ENCODE peak calls at places on chromosomes 6 and 20, in five cellular contexts. One of them, this sample, is unnamed.
A peak's percentile ranks its signal among the peaks of the same experiment; 100 is the strongest.

GRCh38 chr6:107154131-107154906 is 39.0 kb upstream of the BEND3 start:
- DNase-seq in endodermal cell: peak; percentile 78
- DNase-seq in fibroblast of lung: no peak
- DNase-seq in mesendoderm: peak; percentile 96
- DNase-seq in GM12878: no peak
- DNase-seq in this sample: peak; percentile 39

GRCh38 chr20:61500791-61501321 is 248.8 kb downstream of the CDH4 start:
- DNase-seq in endodermal cell: no peak
- DNase-seq in fibroblast of lung: peak; percentile 14
- DNase-seq in mesendoderm: peak; percentile 96
- DNase-seq in GM12878: no peak
- DNase-seq in this sample: no peak

GRCh38 chr20:40960101-40960500 is 68.5 kb upstream of the TOP1 start:
- DNase-seq in endodermal cell: no peak
- DNase-seq in fibroblast of lung: no peak
- DNase-seq in mesendoderm: no peak
- DNase-seq in GM12878: no peak
- DNase-seq in this sample: peak; percentile 6

GRCh38 chr20:49668181-49668877 is 45.3 kb downstream of the B4GALT5 start:
- DNase-seq in endodermal cell: no peak
- DNase-seq in fibroblast of lung: no peak
- DNase-seq in mesendoderm: no peak
- DNase-seq in GM12878: peak; percentile 96
- DNase-seq in this sample: no peak

GRCh38 chr6:105179244-105180065 is at the start of gene POPDC3:
- DNase-seq in endodermal cell: peak; percentile 89
- DNase-seq in fibroblast of lung: peak; percentile 28
- DNase-seq in mesendoderm: peak; percentile 69
- DNase-seq in GM12878: no peak
- DNase-seq in this sample: no peak

GRCh38 chr6:32982084-32982701 is 13.8 kb downstream of the BRD2 start:
- DNase-seq in endodermal cell: no peak
- DNase-seq in fibroblast of lung: no peak
- DNase-seq in mesendoderm: no peak
- DNase-seq in GM12878: no peak
- DNase-seq in this sample: no peak

GRCh38 chr6:163405412-163406309 is 8.9 kb upstream of the QKI start:
- DNase-seq in endodermal cell: peak; percentile 62
- DNase-seq in fibroblast of lung: no peak
- DNase-seq in mesendoderm: no peak
- DNase-seq in GM12878: no peak
- DNase-seq in this sample: peak; percentile 37

GRCh38 chr6:99790679-99791078 is 184.0 kb downstream of the PRDM13 start:
- DNase-seq in endodermal cell: no peak
- DNase-seq in fibroblast of lung: no peak
- DNase-seq in mesendoderm: no peak
- DNase-seq in GM12878: no peak
- DNase-seq in this sample: no peak

GRCh38 chr20:57066126-57066900 is 200.1 kb downstream of the BMP7 start:
- DNase-seq in endodermal cell: no peak
- DNase-seq in fibroblast of lung: no peak
- DNase-seq in mesendoderm: no peak
- DNase-seq in GM12878: no peak
- DNase-seq in this sample: no peak

GRCh38 chr6:39496951-39497350 is 174.4 kb upstream of the KCNK16 start:
- DNase-seq in endodermal cell: no peak
- DNase-seq in fibroblast of lung: peak; percentile 93
- DNase-seq in mesendoderm: no peak
- DNase-seq in GM12878: no peak
- DNase-seq in this sample: peak; percentile 34

GRCh38 chr6:97812940-97813339 is 529.9 kb upstream of the MMS22L start:
- DNase-seq in endodermal cell: no peak
- DNase-seq in fibroblast of lung: no peak
- DNase-seq in mesendoderm: peak; percentile 78
- DNase-seq in GM12878: no peak
- DNase-seq in this sample: no peak

GRCh38 chr6:1906625-1907024 is 296.9 kb downstream of the FOXC1 start:
- DNase-seq in endodermal cell: peak; percentile 59
- DNase-seq in fibroblast of lung: no peak
- DNase-seq in mesendoderm: no peak
- DNase-seq in GM12878: no peak
- DNase-seq in this sample: no peak

GRCh38 chr20:4973330-4974097 is 27.8 kb downstream of the SLC23A2 start:
- DNase-seq in endodermal cell: no peak
- DNase-seq in fibroblast of lung: peak; percentile 87
- DNase-seq in mesendoderm: no peak
- DNase-seq in GM12878: peak; percentile 85
- DNase-seq in this sample: peak; percentile 26

GRCh38 chr6:16544521-16544920 is 216.7 kb downstream of the ATXN1 start:
- DNase-seq in endodermal cell: no peak
- DNase-seq in fibroblast of lung: no peak
- DNase-seq in mesendoderm: no peak
- DNase-seq in GM12878: no peak
- DNase-seq in this sample: no peak
- H3K27ac ChIP-seq in endodermal cell: peak overlapping the region; percentile 61
- H3K27ac ChIP-seq in fibroblast of lung: no peak overlapping the region
- H3K27ac ChIP-seq in mesendoderm: no peak overlapping the region
- H3K27ac ChIP-seq in GM12878: no peak overlapping the region
- H3K27ac ChIP-seq in this sample: no peak overlapping the region

GRCh38 chr6:136753624-136754023 is 38.7 kb downstream of the MAP3K5 start:
- DNase-seq in endodermal cell: peak; percentile 42
- DNase-seq in fibroblast of lung: no peak
- DNase-seq in mesendoderm: no peak
- DNase-seq in GM12878: no peak
- DNase-seq in this sample: no peak

GRCh38 chr6:136750821-136751220 is 41.5 kb downstream of the MAP3K5 start:
- DNase-seq in endodermal cell: no peak
- DNase-seq in fibroblast of lung: no peak
- DNase-seq in mesendoderm: no peak
- DNase-seq in GM12878: no peak
- DNase-seq in this sample: no peak

GRCh38 chr6:136751478-136751956 is 40.8 kb downstream of the MAP3K5 start:
- DNase-seq in endodermal cell: peak; percentile 17
- DNase-seq in fibroblast of lung: no peak
- DNase-seq in mesendoderm: no peak
- DNase-seq in GM12878: peak; percentile 94
- DNase-seq in this sample: peak; percentile 45

GRCh38 chr6:136752554-136752953 is 39.7 kb downstream of the MAP3K5 start:
- DNase-seq in endodermal cell: peak; percentile 66
- DNase-seq in fibroblast of lung: no peak
- DNase-seq in mesendoderm: peak; percentile 46
- DNase-seq in GM12878: no peak
- DNase-seq in this sample: peak; percentile 65

GRCh38 chr6:136751991-136752390 is 40.3 kb downstream of the MAP3K5 start:
- DNase-seq in endodermal cell: peak; percentile 12
- DNase-seq in fibroblast of lung: no peak
- DNase-seq in mesendoderm: no peak
- DNase-seq in GM12878: no peak
- DNase-seq in this sample: peak; percentile 19
- H3K4me3 ChIP-seq in endodermal cell: no peak overlapping the region
- H3K4me3 ChIP-seq in fibroblast of lung: no peak overlapping the region
- H3K4me3 ChIP-seq in mesendoderm: no peak overlapping the region
- H3K4me3 ChIP-seq in GM12878: peak overlapping the region; percentile 19
- H3K4me3 ChIP-seq in this sample: no peak overlapping the region

GRCh38 chr6:144149558-144149893 is 791 bp upstream of the STX11 start:
- DNase-seq in endodermal cell: no peak
- DNase-seq in fibroblast of lung: no peak
- DNase-seq in mesendoderm: no peak
- DNase-seq in GM12878: no peak
- DNase-seq in this sample: peak; percentile 23
- H3K9ac ChIP-seq in endodermal cell: no peak overlapping the region
- H3K9ac ChIP-seq in fibroblast of lung: no peak overlapping the region
- H3K9ac ChIP-seq in mesendoderm: no peak overlapping the region
- H3K9ac ChIP-seq in GM12878: peak overlapping the region; percentile 94
- H3K9ac ChIP-seq in this sample: no peak overlapping the region

DNA sequence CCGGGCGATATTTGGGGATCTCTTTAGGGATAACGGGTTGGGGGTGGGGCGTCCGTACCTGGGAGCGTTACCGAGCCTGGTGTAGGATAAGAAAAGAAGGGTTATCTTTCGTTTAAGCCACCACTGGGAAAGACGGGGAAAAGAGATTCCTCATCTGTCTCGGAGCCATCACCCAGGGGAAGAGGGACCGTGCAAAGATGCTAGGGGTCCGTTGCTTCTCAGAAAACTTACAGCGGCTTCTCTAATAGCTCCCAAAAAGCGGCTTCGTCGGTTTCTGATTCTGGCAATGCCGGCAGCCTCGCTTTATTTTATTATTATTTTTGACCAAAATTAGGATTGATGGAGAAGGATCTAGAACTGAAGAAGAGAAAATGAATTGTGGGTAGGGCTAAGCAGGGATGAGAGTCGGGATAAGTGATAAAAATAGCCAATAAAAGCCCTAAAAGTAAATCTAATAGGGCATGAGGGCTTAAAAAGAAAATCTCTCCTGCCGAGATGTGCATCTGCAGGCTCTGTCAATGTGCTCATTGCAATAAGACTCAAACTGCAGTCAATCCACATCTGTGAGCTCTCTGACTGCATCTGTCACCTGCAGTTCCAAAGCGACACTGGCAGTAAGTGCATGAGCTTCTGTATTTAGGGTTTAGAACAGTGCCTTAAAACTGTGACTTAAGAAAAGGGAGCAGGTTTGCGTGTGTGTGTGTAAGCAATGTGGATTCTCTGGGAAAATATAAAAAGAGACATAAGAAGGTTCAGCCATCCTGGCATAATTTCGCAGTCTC is 801 bp downstream of the TBPL1 start:
- DNase-seq in endodermal cell: no peak
- DNase-seq in fibroblast of lung: no peak
- DNase-seq in mesendoderm: peak; percentile 29
- DNase-seq in GM12878: no peak
- DNase-seq in this sample: peak; percentile 38
- H3K27ac ChIP-seq in endodermal cell: peak overlapping the region; percentile 93
- H3K27ac ChIP-seq in fibroblast of lung: peak overlapping the region; percentile 86
- H3K27ac ChIP-seq in mesendoderm: no peak overlapping the region
- H3K27ac ChIP-seq in GM12878: peak overlapping the region; percentile 68
- H3K27ac ChIP-seq in this sample: peak overlapping the region; percentile 85

GRCh38 chr20:8602389-8603116 is 466.3 kb upstream of the PLCB4 start:
- DNase-seq in endodermal cell: no peak
- DNase-seq in fibroblast of lung: peak; percentile 20
- DNase-seq in mesendoderm: no peak
- DNase-seq in GM12878: peak; percentile 69
- DNase-seq in this sample: no peak
- H3K4me3 ChIP-seq in endodermal cell: no peak overlapping the region
- H3K4me3 ChIP-seq in fibroblast of lung: peak overlapping the region; percentile 26
- H3K4me3 ChIP-seq in mesendoderm: no peak overlapping the region
- H3K4me3 ChIP-seq in GM12878: peak overlapping the region; percentile 4
- H3K4me3 ChIP-seq in this sample: no peak overlapping the region

GRCh38 chr6:155107432-155108069 is 112.4 kb downstream of the TIAM2 start:
- DNase-seq in endodermal cell: no peak
- DNase-seq in fibroblast of lung: no peak
- DNase-seq in mesendoderm: no peak
- DNase-seq in GM12878: no peak
- DNase-seq in this sample: no peak
- H3K9ac ChIP-seq in endodermal cell: no peak overlapping the region
- H3K9ac ChIP-seq in fibroblast of lung: no peak overlapping the region
- H3K9ac ChIP-seq in mesendoderm: no peak overlapping the region
- H3K9ac ChIP-seq in GM12878: no peak overlapping the region
- H3K9ac ChIP-seq in this sample: no peak overlapping the region